ENCODE peak calls at places on chromosomes 16 and 17, in eight cellular contexts. D is mesenchymal stem cell, O is adrenal gland, B is GM23338, L is ovary, P is lower lobe of right lung, F is lung, T is aorta. Q is an unnamed sample. For H3K36me3 and H3K4me1, the result is how much of the 10 kb centered on the place peaks cover.

GRCh38 chr17:13403982-13404931 is 197.5 kb downstream of the HS3ST3A1 start:
- DNase-seq in P (no peak), D (no peak), F (no peak), L (no peak), B (peak), T (no peak), O (no peak), Q (no peak)

GRCh38 chr17:43356999-43357398 is 41.8 kb upstream of the ARL4D start:
- DNase-seq in B (no peak), L (no peak), T (peak), O (peak), D (peak), F (no peak), P (no peak), Q (no peak)

GRCh38 chr17:7354262-7354781 is 634 bp upstream of the TMEM95 start:
- DNase-seq in T (no peak), P (no peak), B (peak), D (peak), L (no peak), F (no peak), O (no peak), Q (no peak)

GRCh38 chr16:15457958-15458357 is 23.6 kb downstream of the BMERB1 start:
- DNase-seq in D (no peak), T (no peak), O (no peak), B (no peak), F (no peak), P (no peak), L (no peak), Q (no peak)

GRCh38 chr17:27217631-27218030 is 76.3 kb upstream of the WSB1 start:
- DNase-seq in T (no peak), B (no peak), P (no peak), O (no peak), L (no peak), D (no peak), F (no peak), Q (no peak)

GRCh38 chr16:65274576-65274975 is 152.7 kb upstream of the CDH11 start:
- DNase-seq in T (no peak), P (no peak), O (no peak), L (no peak), D (no peak), B (no peak), F (no peak), Q (no peak)

GRCh38 chr17:58630883-58631522 is 60.8 kb downstream of the TEX14 start:
- DNase-seq in T (no peak), L (peak), D (peak), P (peak), B (peak), O (peak), F (peak), Q (peak)

GRCh38 chr16:67399218-67399733 is 6.0 kb upstream of the TPPP3 start:
- DNase-seq in F (no peak), B (peak), P (peak), L (peak), D (peak), O (peak), T (no peak), Q (no peak)

GRCh38 chr17:13002761-13003453 is 14.9 kb downstream of the ELAC2 start:
- DNase-seq in F (peak), T (peak), D (peak), O (peak), L (peak), P (peak), B (peak), Q (peak)

GRCh38 chr16:3664187-3664896 is 9.9 kb downstream of the DNASE1 start:
- DNase-seq in B (no peak), T (peak), L (no peak), D (no peak), P (no peak), O (no peak), F (no peak), Q (no peak)

GRCh38 chr16:85201566-85201965 is 89.3 kb upstream of the CIBAR2 start:
- DNase-seq in F (no peak), L (no peak), B (no peak), T (no peak), P (no peak), D (no peak), O (peak), Q (no peak)

GRCh38 chr16:86609115-86609514 is 30.8 kb downstream of the FOXL1 start:
- DNase-seq in F (no peak), B (no peak), O (no peak), D (peak), L (no peak), T (no peak), P (no peak), Q (no peak)

GRCh38 chr16:84907575-84907974 is 87.8 kb downstream of the CRISPLD2 start:
- DNase-seq in T (no peak), P (no peak), D (peak), F (no peak), O (no peak), B (no peak), L (no peak), Q (no peak)

GRCh38 chr17:15119928-15120327 is 145.2 kb downstream of the PMP22 start:
- DNase-seq in P (no peak), T (no peak), D (peak), B (no peak), L (no peak), O (no peak), F (no peak), Q (no peak)

GRCh38 chr17:76262732-76263344 is 2.3 kb upstream of the UBALD2 start:
- DNase-seq in L (no peak), O (no peak), T (no peak), F (no peak), D (peak), B (no peak), P (no peak), Q (no peak)

GRCh38 chr16:57657228-57657627 is 10.9 kb upstream of the ADGRG3 start:
- DNase-seq in F (no peak), L (no peak), O (no peak), P (no peak), T (peak), D (no peak), B (no peak), Q (no peak)

GRCh38 chr17:8275421-8276290 is 12.8 kb upstream of the RANGRF start:
- DNase-seq in D (no peak), P (no peak), O (no peak), B (no peak), T (no peak), F (no peak), L (no peak), Q (no peak)

GRCh38 chr16:27495191-27495590 is 54.5 kb downstream of the GTF3C1 start:
- DNase-seq in T (peak), F (peak), L (peak), D (no peak), B (no peak), O (peak), P (no peak), Q (no peak)

GRCh38 chr16:27491894-27492587 is 57.7 kb downstream of the GTF3C1 start:
- DNase-seq in O (no peak), L (no peak), P (no peak), T (no peak), D (no peak), F (no peak), B (no peak), Q (no peak)

GRCh38 chr16:27489906-27490305 is 59.8 kb downstream of the GTF3C1 start:
- DNase-seq in B (no peak), F (no peak), D (no peak), L (no peak), O (no peak), T (no peak), P (no peak), Q (no peak)

GRCh38 chr16:27489421-27489820 is 60.3 kb downstream of the GTF3C1 start:
- DNase-seq in T (no peak), O (no peak), B (no peak), P (no peak), D (no peak), F (no peak), L (no peak), Q (no peak)

GRCh38 chr16:27492588-27492979 is 57.1 kb downstream of the GTF3C1 start:
- DNase-seq in T (no peak), B (peak), L (no peak), O (no peak), P (no peak), F (no peak), D (no peak), Q (no peak)
- H3K36me3 ChIP-seq in T (under half), B (under half), L (under half), O (half or more), P (half or more), F (half or more), D (half or more), Q (half or more)

GRCh38 chr17:72426948-72427760 is 306.3 kb downstream of the SOX9 start:
- DNase-seq in L (no peak), O (no peak), F (no peak), T (no peak), P (no peak), D (no peak), B (no peak), Q (no peak)
- H3K4me1 ChIP-seq in L (under half), O (under half), F (under half), T (under half), P (under half), D (half or more), B (under half), Q (under half)

GRCh38 chr16:23081675-23082119 is 67.6 kb downstream of the USP31 start:
- DNase-seq in L (no peak), B (no peak), O (no peak), T (no peak), P (no peak), D (no peak), F (no peak), Q (no peak)
- H3K36me3 ChIP-seq in L (under half), B (under half), O (under half), T (under half), P (under half), D (under half), F (under half), Q (under half)

GRCh38 chr17:74449773-74450172 is 16.7 kb upstream of the CD300A start:
- DNase-seq in T (peak), D (no peak), L (no peak), P (no peak), O (no peak), B (no peak), F (no peak), Q (no peak)

GRCh38 chr17:74448774-74449173 is 16.9 kb downstream of the GPRC5C start:
- DNase-seq in F (no peak), B (no peak), P (no peak), L (no peak), D (no peak), T (peak), O (no peak), Q (no peak)

GRCh38 chr17:74446551-74447500 is 14.9 kb downstream of the GPRC5C start:
- DNase-seq in D (no peak), O (peak), L (peak), T (peak), B (no peak), P (peak), F (no peak), Q (peak)

GRCh38 chr17:74449306-74449705 is 17.1 kb upstream of the CD300A start:
- DNase-seq in L (no peak), F (no peak), P (no peak), O (no peak), D (no peak), B (no peak), T (peak), Q (no peak)

GRCh38 chr17:74447628-74448159 is 15.8 kb downstream of the GPRC5C start:
- DNase-seq in O (no peak), T (no peak), B (no peak), D (no peak), L (no peak), P (no peak), F (no peak), Q (no peak)
- H3K4me1 ChIP-seq in O (under half), T (under half), B (under half), D (under half), L (under half), P (under half), F (under half), Q (half or more)

GRCh38 chr16:10987361-10988163 is 43.2 kb downstream of the CLEC16A start:
- DNase-seq in F (no peak), T (no peak), O (no peak), L (no peak), P (no peak), B (no peak), D (no peak), Q (no peak)

GRCh38 chr16:10989494-10989893 is 45.1 kb downstream of the CLEC16A start:
- DNase-seq in F (no peak), P (no peak), T (no peak), D (no peak), L (no peak), O (no peak), B (no peak), Q (no peak)

GRCh38 chr16:10988879-10989278 is 44.5 kb downstream of the CLEC16A start:
- DNase-seq in D (no peak), F (no peak), B (no peak), P (no peak), O (no peak), L (no peak), T (no peak), Q (no peak)

GRCh38 chr16:10990378-10990777 is 46.0 kb downstream of the CLEC16A start:
- DNase-seq in D (no peak), O (no peak), B (no peak), F (no peak), P (no peak), L (no peak), T (no peak), Q (no peak)

GRCh38 chr16:10988164-10988803 is 43.9 kb downstream of the CLEC16A start:
- DNase-seq in D (no peak), B (peak), O (no peak), F (peak), T (no peak), P (peak), L (no peak), Q (no peak)
- H3K36me3 ChIP-seq in D (under half), B (under half), O (under half), F (under half), T (under half), P (under half), L (under half), Q (under half)

GRCh38 chr16:6360641-6361040 is 972.0 kb upstream of the RBFOX1 start:
- DNase-seq in F (no peak), T (no peak), D (no peak), P (no peak), O (no peak), B (no peak), L (no peak), Q (no peak)
- H3K4me1 ChIP-seq in F (under half), T (under half), D (under half), P (under half), O (under half), B (under half), L (under half), Q (under half)

GRCh38 chr17:64505320-64506200 is 529 bp downstream of the DDX5 start:
- DNase-seq in L (peak), B (peak), F (peak), P (peak), T (peak), D (peak), O (peak), Q (peak)
- H3K36me3 ChIP-seq in L (under half), B (half or more), F (under half), P (half or more), T (under half), D (under half), O (under half), Q (half or more)

GRCh38 chr17:50634915-50635719 is 436 bp downstream of the ABCC3 start:
- DNase-seq in F (no peak), L (no peak), B (peak), T (no peak), O (no peak), D (no peak), P (no peak), Q (no peak)
- H3K4me1 ChIP-seq in F (under half), L (under half), B (under half), T (under half), O (under half), D (under half), P (half or more), Q (under half)

DNA sequence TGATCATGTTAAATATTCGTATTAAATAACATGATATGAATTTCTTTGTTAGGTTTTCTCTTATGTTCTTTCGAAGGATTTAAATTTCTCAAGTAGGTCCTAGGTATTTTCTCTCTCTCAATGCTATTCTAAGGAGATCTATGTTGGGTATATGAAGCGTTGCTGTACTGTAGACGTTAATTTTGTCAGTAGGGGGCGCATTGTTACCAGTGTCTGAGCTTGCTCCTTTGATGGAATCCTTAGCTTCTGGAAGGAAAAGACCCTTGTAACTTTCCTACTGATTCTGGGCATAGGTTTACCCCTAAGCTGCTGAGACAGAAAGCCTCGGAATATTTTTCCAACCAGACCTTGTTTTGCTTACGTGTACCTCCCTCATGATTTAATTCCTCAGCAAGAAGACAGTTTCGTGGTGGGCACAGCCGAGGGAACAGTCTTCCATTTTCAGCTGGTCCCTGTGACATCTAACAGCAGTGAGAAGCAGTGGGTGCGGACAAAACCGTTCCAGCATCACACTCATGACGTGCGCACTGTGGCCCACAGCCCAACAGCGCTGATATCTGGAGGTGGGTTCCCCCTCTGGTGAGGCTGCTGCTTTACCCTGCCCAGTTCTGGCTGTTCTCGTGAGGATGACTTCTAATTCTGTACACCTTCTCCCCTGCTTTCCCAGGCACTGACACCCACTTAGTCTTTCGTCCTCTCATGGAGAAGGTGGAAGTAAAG is 17.9 kb downstream of the UTP4 start:
- DNase-seq in P (no peak), L (peak), D (peak), B (peak), T (no peak), O (peak), F (peak), Q (no peak)
- H3K36me3 ChIP-seq in P (half or more), L (under half), D (under half), B (half or more), T (under half), O (half or more), F (under half), Q (under half)

GRCh38 chr16:82657239-82657638 is 30.5 kb downstream of the CDH13 start:
- DNase-seq in L (no peak), F (no peak), P (no peak), O (no peak), D (peak), T (no peak), B (no peak), Q (no peak)
- H3K4me1 ChIP-seq in L (under half), F (under half), P (under half), O (under half), D (under half), T (under half), B (under half), Q (under half)

Q was measured in heart right ventricle.